ENCODE peak calls at places on chromosomes 13 and 19, in five cellular contexts. R is IMR-90, I is WTC11, N is SK-N-SH, F is H1. E is an unnamed sample.

GRCh38 chr13:111460548-111461444 is 140.4 kb downstream of the TEX29 start:
- DNase-seq in R (peak; percentile 47), I (peak; percentile 56), N (peak; percentile 50), F (peak; percentile 54), E (peak; percentile 32)

GRCh38 chr13:100983111-100983510 is 308.5 kb upstream of the TMTC4 start:
- DNase-seq in R (no peak), I (no peak), N (no peak), F (no peak), E (no peak)

GRCh38 chr19:40228863-40229262 is 2.4 kb upstream of the CCNP start:
- DNase-seq in R (no peak), I (no peak), N (no peak), F (no peak), E (no peak)

GRCh38 chr13:107447591-107447990 is 767.7 kb downstream of the LIG4 start:
- DNase-seq in R (no peak), I (no peak), N (no peak), F (no peak), E (no peak)

GRCh38 chr19:632228-633067 is 889 bp downstream of the POLRMT start:
- DNase-seq in R (peak; percentile 36), I (peak; percentile 63), N (peak; percentile 68), F (peak; percentile 73), E (peak; percentile 66)

GRCh38 chr19:5407356-5407755 is 47.9 kb upstream of the ZNRF4 start:
- DNase-seq in R (peak; percentile 17), I (no peak), N (peak; percentile 69), F (no peak), E (peak; percentile 25)

GRCh38 chr19:33278403-33279269 is 23.7 kb downstream of the CEBPA start:
- DNase-seq in R (no peak), I (no peak), N (no peak), F (no peak), E (no peak)

GRCh38 chr19:50928841-50929240 is 17.6 kb upstream of the KLK4 start:
- DNase-seq in R (no peak), I (no peak), N (no peak), F (no peak), E (no peak)

GRCh38 chr19:58361900-58362271 is 665 bp downstream of the ZNF497 start:
- DNase-seq in R (peak; percentile 47), I (no peak), N (peak; percentile 83), F (no peak), E (peak; percentile 87)

GRCh38 chr19:14722127-14722526 is 32.3 kb downstream of the ZNF333 start:
- DNase-seq in R (no peak), I (no peak), N (no peak), F (no peak), E (no peak)

GRCh38 chr19:50242586-50242985 is 39.2 kb downstream of the MYH14 start:
- DNase-seq in R (no peak), I (no peak), N (no peak), F (no peak), E (no peak)

GRCh38 chr19:50309396-50310125 is 19.6 kb downstream of the KCNC3 start:
- DNase-seq in R (no peak), I (peak; percentile 12), N (no peak), F (no peak), E (no peak)

GRCh38 chr19:53102701-53103140 is 501 bp downstream of the ZNF160 start:
- DNase-seq in R (peak; percentile 31), I (peak; percentile 27), N (peak; percentile 69), F (no peak), E (no peak)

GRCh38 chr13:70162141-70162540 is 53.9 kb upstream of the KLHL1 start:
- DNase-seq in R (no peak), I (no peak), N (no peak), F (no peak), E (no peak)

GRCh38 chr13:102326381-102327118 is 75.3 kb downstream of the FGF14 start:
- DNase-seq in R (no peak), I (no peak), N (no peak), F (no peak), E (no peak)

GRCh38 chr13:95559100-95559499 is 6.6 kb downstream of the CLDN10 start:
- DNase-seq in R (no peak), I (no peak), N (no peak), F (no peak), E (no peak)

GRCh38 chr13:64675256-64675892 is 2554.8 kb downstream of the PCDH9 start:
- DNase-seq in R (peak; percentile 77), I (no peak), N (no peak), F (no peak), E (peak; percentile 16)

GRCh38 chr13:73109969-73110368 is 51.2 kb downstream of the KLF5 start:
- DNase-seq in R (no peak), I (no peak), N (no peak), F (no peak), E (no peak)

GRCh38 chr13:42747399-42747873 is 33.9 kb upstream of the FAM216B start:
- DNase-seq in R (peak; percentile 99), I (no peak), N (no peak), F (no peak), E (peak; percentile 7)

GRCh38 chr13:42751693-42752092 is 29.7 kb upstream of the FAM216B start:
- DNase-seq in R (no peak), I (no peak), N (no peak), F (no peak), E (no peak)

GRCh38 chr13:42750858-42751257 is 30.5 kb upstream of the FAM216B start:
- DNase-seq in R (no peak), I (no peak), N (no peak), F (no peak), E (no peak)

GRCh38 chr13:42745655-42746054 is 35.7 kb upstream of the FAM216B start:
- DNase-seq in R (peak; percentile 58), I (no peak), N (no peak), F (no peak), E (no peak)

DNA sequence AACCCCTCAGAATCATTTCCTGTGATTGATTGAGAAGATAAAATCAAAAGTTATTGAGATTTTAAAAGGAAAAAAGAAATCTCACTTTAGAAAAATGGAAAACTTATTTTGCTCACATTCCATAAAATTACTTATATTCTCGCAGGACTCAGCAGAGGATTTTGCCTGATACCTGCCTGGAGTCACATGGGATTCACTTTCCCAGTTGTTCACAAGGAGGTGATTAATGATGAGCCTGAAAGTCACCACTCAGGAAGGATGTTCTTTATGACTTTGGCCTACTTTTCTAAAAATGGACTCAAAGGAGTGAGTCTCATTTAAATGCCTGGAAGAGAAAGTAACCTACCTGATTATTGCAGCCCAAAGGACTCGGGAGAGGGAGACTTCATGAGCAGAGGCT is 34.5 kb upstream of the FAM216B start:
- DNase-seq in R (peak; percentile 58), I (no peak), N (no peak), F (no peak), E (no peak)
- TF ChIP-seq USF2 in R (no peak), I (no peak), N (no peak), F (no peak), E (no peak)

GRCh38 chr13:80755925-80756324 is 415.0 kb upstream of the SPRY2 start:
- DNase-seq in R (no peak), I (no peak), N (no peak), F (no peak), E (no peak)

GRCh38 chr13:80757694-80758093 is 416.8 kb upstream of the SPRY2 start:
- DNase-seq in R (no peak), I (no peak), N (no peak), F (no peak), E (no peak)

GRCh38 chr13:80751854-80752253 is 410.9 kb upstream of the SPRY2 start:
- DNase-seq in R (no peak), I (no peak), N (no peak), F (no peak), E (no peak)

DNA sequence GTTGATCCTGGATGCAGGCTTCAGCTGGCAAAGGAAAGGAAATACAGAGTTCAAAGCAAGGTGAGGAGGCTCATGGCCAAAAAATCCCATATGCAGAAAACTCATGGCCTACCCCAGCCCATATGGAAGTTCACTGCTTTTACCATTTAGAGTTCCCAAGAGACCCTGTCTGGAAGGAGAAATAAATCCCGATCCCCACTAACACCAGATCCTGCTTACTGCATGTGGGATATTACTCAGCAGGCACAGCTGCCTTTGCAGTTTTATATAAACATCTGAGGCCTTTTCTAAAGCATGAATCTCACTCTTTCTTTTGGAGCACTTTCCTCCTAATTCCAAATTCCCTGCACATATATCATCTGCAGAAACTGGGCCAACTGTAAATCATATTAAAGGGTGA is 413.0 kb upstream of the SPRY2 start:
- DNase-seq in R (no peak), I (no peak), N (no peak), F (no peak), E (no peak)
- TF ChIP-seq USF2 in R (no peak), I (no peak), N (no peak), F (no peak), E (no peak)

DNA sequence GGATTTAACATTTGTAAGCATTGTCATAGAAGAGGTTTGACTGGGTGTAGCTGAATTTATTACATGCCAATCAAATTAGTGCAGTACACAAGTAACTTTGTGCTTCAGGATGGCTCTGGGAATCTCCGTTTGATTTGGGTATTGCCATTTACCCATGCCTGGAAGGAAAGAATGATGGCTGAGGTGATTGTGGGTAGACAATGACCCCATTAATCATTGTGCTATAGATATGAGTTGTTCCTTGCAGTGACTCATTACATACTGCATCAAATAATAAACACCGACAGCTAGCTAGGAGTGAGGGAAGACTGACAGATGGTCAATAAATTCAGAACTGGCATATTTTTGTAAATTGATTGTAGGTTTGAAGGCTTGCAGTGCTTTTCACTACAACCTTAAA is 1069.6 kb downstream of the DIAPH3 start:
- DNase-seq in R (peak; percentile 2), I (no peak), N (no peak), F (no peak), E (no peak)
- TF ChIP-seq USF2 in R (no peak), I (no peak), N (no peak), F (no peak), E (no peak)

DNA sequence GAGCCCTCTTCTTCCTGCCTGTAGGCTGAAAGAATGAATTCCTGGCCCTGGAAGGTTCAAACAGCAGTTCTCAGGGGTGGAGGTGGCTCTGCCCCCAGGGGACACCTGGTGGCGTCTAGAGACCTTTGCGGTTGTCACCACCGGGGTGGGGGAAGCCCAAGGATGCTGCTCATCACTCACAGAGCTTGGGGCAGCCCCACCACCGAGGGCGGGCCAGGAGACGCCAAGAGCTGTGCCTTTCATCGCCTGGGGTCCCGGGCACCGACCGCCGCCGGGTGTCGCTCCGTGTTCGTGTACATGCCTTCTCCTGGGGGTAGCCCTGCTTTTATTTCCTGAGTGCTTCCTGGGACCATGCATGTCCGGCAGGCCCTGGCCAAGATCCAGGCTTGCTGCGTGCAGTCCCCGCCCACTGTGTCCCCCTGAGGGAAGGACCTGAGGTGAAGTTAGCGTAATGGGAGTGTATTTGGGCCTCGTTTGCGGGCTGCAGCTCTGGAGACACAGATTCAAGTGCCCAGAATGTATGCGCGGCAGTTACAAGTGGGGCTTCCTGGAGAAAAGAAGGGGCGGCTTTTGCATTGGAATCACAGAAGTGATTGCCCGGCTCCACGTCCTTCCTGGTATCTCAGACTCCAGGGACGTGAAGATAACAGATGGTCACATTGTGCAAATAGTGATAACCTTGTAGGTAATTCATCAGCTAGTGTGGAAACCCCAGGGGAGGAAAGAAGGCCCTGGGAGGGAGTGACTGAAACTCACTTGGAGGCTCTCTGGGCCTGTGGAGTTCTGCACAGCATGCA is 7.8 kb downstream of the DOT1L start:
- DNase-seq in R (peak; percentile 36), I (peak; percentile 49), N (peak; percentile 67), F (peak; percentile 63), E (no peak)
- TF ChIP-seq USF2 in R (no peak), I (no peak), N (no peak), F (no peak), E (no peak)

GRCh38 chr19:3737487-3738205 is 23.8 kb downstream of the APBA3 start:
- DNase-seq in R (no peak), I (no peak), N (no peak), F (no peak), E (no peak)
- TF ChIP-seq USF2 in R (no peak), I (no peak), N (no peak), F (no peak), E (no peak)

GRCh38 chr19:11673608-11674041 is 65.1 kb downstream of the ZNF823 start:
- DNase-seq in R (peak; percentile 55), I (peak; percentile 84), N (no peak), F (peak; percentile 80), E (peak; percentile 21)
- TF ChIP-seq USF2 in R (no peak), I (no peak), N (no peak), F (no peak), E (no peak)

E was measured in A549.